ENCODE peak calls at places on chromosome 21, in four cellular contexts. P, W, F and L are unnamed samples.
A peak's percentile ranks its signal among the peaks of the same experiment; 100 is the strongest.

GRCh38 chr21:37032877-37033471 is 26.5 kb downstream of the RIPPLY3 start:
- DNase-seq in P (no peak), W (no peak), F (peak; percentile 28), L (no peak)

GRCh38 chr21:45973475-45974072 is 8.0 kb upstream of the COL6A1 start:
- DNase-seq in P (no peak), W (peak; percentile 78), F (no peak), L (peak; percentile 83)

GRCh38 chr21:39484711-39485264 is 33.0 kb downstream of the SH3BGR start:
- DNase-seq in P (no peak), W (no peak), F (no peak), L (no peak)

GRCh38 chr21:46291561-46291960 is 5.4 kb downstream of the YBEY start:
- DNase-seq in P (no peak), W (no peak), F (no peak), L (no peak)

GRCh38 chr21:45029298-45029967 is 44.9 kb upstream of the ADARB1 start:
- DNase-seq in P (peak; percentile 67), W (no peak), F (no peak), L (peak; percentile 50)

GRCh38 chr21:39650306-39650705 is 37.6 kb downstream of the B3GALT5 start:
- DNase-seq in P (no peak), W (no peak), F (no peak), L (no peak)

GRCh38 chr21:38266732-38267131 is 9.9 kb downstream of the KCNJ15 start:
- DNase-seq in P (no peak), W (no peak), F (no peak), L (no peak)

GRCh38 chr21:45032332-45032731 is 42.0 kb upstream of the ADARB1 start:
- DNase-seq in P (no peak), W (no peak), F (no peak), L (no peak)

GRCh38 chr21:39525129-39525528 is 73.4 kb downstream of the SH3BGR start:
- DNase-seq in P (peak; percentile 88), W (no peak), F (no peak), L (no peak)

GRCh38 chr21:16532841-16533240 is 803.1 kb downstream of the USP25 start:
- DNase-seq in P (no peak), W (no peak), F (no peak), L (no peak)

GRCh38 chr21:15730484-15731242 is 881 bp downstream of the USP25 start:
- DNase-seq in P (no peak), W (no peak), F (no peak), L (no peak)

GRCh38 chr21:32921632-32922230 is 104.0 kb upstream of the OLIG2 start:
- DNase-seq in P (no peak), W (peak; percentile 64), F (no peak), L (peak; percentile 26)

GRCh38 chr21:38352536-38353219 is 95.9 kb downstream of the KCNJ15 start:
- DNase-seq in P (no peak), W (peak; percentile 78), F (peak; percentile 47), L (peak; percentile 71)

GRCh38 chr21:44780767-44781459 is 20.7 kb downstream of the UBE2G2 start:
- DNase-seq in P (no peak), W (no peak), F (no peak), L (no peak)

GRCh38 chr21:38743772-38744529 is 61.8 kb upstream of the ETS2 start:
- DNase-seq in P (no peak), W (no peak), F (no peak), L (no peak)

GRCh38 chr21:29678616-29679015 is 261.2 kb downstream of the GRIK1 start:
- DNase-seq in P (no peak), W (no peak), F (no peak), L (no peak)

GRCh38 chr21:39088831-39089380 is 94.3 kb downstream of the PSMG1 start:
- DNase-seq in P (peak; percentile 53), W (no peak), F (no peak), L (no peak)

GRCh38 chr21:26148834-26149354 is 21.7 kb downstream of the APP start:
- DNase-seq in P (no peak), W (no peak), F (no peak), L (no peak)

GRCh38 chr21:31135536-31136184 is 97.4 kb upstream of the KRTAP19-8 start:
- DNase-seq in P (no peak), W (no peak), F (no peak), L (no peak)

GRCh38 chr21:31730687-31731111 is 1.2 kb downstream of the SCAF4 start:
- DNase-seq in P (no peak), W (peak; percentile 40), F (no peak), L (no peak)

GRCh38 chr21:26115346-26115745 is 55.2 kb downstream of the APP start:
- DNase-seq in P (no peak), W (no peak), F (no peak), L (no peak)

GRCh38 chr21:17451364-17451869 is 61.4 kb upstream of the CXADR start:
- DNase-seq in P (peak; percentile 13), W (no peak), F (no peak), L (no peak)

GRCh38 chr21:45962531-45963224 is 18.9 kb upstream of the COL6A1 start:
- DNase-seq in P (no peak), W (no peak), F (no peak), L (no peak)

GRCh38 chr21:42411197-42411869 is 7.6 kb downstream of the UBASH3A start:
- DNase-seq in P (no peak), W (no peak), F (no peak), L (no peak)
- TF ChIP-seq CTCF in P (no peak), W (no peak), F (no peak), L (no peak)

DNA sequence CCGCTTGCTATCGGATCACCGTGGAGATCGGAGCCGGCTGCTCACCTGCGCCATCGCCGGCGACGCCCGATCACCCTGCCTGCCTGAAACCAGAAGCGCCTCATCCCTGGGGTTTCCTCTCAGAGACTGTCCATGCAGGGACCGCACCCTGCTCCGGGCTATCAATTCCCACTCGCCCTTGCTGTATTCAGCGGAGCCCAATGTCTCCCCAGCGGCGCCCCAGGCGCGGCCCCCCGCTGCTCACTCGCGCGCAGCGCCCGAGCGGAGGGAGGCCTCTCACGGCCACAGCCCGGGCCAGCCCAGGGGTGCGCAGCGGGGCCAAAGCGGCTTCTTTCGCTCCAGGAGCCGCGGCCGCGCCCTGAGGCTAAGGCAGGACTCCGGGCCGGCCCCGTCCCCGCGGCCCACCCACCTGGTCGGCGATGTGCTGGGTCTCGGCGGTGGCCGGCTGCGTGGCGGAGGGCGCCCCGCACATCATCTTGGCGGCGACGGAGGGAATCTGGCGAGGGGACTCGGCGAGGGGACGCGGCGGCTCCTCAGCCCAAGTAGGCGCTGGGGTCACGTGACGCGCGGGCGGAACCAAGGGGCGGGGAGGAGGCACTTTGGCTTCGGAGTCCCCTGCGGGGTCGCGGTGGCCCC is at the start of gene CSTB:
- DNase-seq in P (peak; percentile 69), W (peak; percentile 90), F (no peak), L (peak; percentile 80)
- TF ChIP-seq CTCF in P (no peak), W (no peak), F (no peak), L (no peak)

DNA sequence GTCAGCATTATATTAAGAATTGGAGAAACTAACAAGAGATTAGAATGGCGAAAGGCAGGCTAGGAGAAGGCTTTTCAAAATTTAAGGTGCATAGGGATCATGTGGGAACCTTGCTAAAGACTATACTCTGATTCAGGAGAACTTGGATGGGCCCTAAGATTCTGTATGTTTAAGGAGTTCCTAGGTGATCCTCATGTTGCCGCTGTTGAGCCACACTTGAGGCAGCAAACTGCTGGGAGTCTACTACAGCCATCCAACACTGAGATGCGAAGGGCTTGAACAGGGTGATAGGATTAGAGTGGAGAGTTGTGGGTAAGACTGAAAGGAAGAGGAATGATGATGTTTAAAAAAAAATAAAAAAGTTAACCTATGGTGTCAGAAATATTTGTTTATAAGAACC is 1013.2 kb downstream of the MRPL39 start:
- DNase-seq in P (no peak), W (no peak), F (no peak), L (no peak)
- TF ChIP-seq CTCF in P (no peak), W (no peak), F (no peak), L (no peak)

GRCh38 chr21:35885942-35886541 is 174.3 kb downstream of the SETD4 start:
- DNase-seq in P (no peak), W (no peak), F (no peak), L (no peak)
- TF ChIP-seq CTCF in P (no peak), W (no peak), F (no peak), L (no peak)

GRCh38 chr21:14384453-14384852 is 1.5 kb upstream of the HSPA13 start:
- DNase-seq in P (no peak), W (no peak), F (no peak), L (no peak)

GRCh38 chr21:14382835-14383595 is at the start of gene HSPA13:
- DNase-seq in P (peak; percentile 100), W (peak; percentile 100), F (peak; percentile 97), L (peak; percentile 97)

GRCh38 chr21:14382486-14382834 is 486 bp downstream of the HSPA13 start:
- DNase-seq in P (peak; percentile 11), W (peak; percentile 56), F (no peak), L (no peak)

GRCh38 chr21:14383596-14384210 is 757 bp upstream of the HSPA13 start:
- DNase-seq in P (no peak), W (peak; percentile 34), F (no peak), L (no peak)

DNA sequence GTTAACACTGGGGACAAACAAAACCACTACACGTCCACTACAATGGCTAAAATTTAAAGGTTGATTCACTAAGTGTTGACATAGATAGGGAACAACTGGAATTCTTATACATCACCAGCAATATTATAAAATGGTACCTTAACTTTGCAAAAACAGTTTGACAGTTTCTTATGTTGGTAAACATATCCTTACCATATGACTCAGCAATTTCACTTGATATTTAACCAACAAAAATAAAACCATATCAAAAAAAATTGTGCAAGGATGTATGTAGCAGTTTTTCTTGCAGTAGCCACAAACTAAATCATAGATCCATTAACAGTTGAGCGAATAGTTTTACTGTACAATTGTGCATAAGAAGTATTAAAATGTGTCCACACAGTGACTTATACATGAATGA is 5.3 kb upstream of the HSPA13 start:
- DNase-seq in P (no peak), W (no peak), F (no peak), L (no peak)
- TF ChIP-seq CTCF in P (no peak), W (no peak), F (no peak), L (no peak)

GRCh38 chr21:42107177-42107880 is 36.2 kb downstream of the UMODL1 start:
- DNase-seq in P (no peak), W (no peak), F (no peak), L (no peak)
- TF ChIP-seq CTCF in P (no peak), W (no peak), F (no peak), L (no peak)